ENCODE peak calls at places on chromosomes 4 and X, in four cellular contexts. Y is stimulated activated CD4-positive, alpha-beta T cell treated with anti-CD3 and anti-CD28 coated beads, Interleukin-12 subunit alpha, Interleukin-12 subunit beta, amount 100 ng/mL, for 24 hours; K is BJ; M is GM23248. S is an unnamed sample.

GRCh38 chrX:103685396-103685795 is 1.1 kb downstream of the MORF4L2 start:
- DNase-seq in Y (no peak), K (no peak), M (peak; percentile 56), S (no peak)

GRCh38 chr4:153773236-153773690 is 13.4 kb upstream of the RNF175 start:
- DNase-seq in Y (no peak), K (no peak), M (no peak), S (no peak)

GRCh38 chr4:69860007-69860406 is at the start of gene SULT1E1:
- DNase-seq in Y (no peak), K (no peak), M (no peak), S (no peak)

GRCh38 chr4:54998991-54999390 is 126.4 kb downstream of the KDR start:
- DNase-seq in Y (no peak), K (no peak), M (peak; percentile 56), S (no peak)

GRCh38 chr4:96126227-96126626 is 286.3 kb downstream of the PDHA2 start:
- DNase-seq in Y (no peak), K (no peak), M (no peak), S (no peak)

GRCh38 chr4:122313001-122313400 is 65.8 kb upstream of the ADAD1 start:
- DNase-seq in Y (no peak), K (no peak), M (peak; percentile 15), S (no peak)

GRCh38 chr4:176840166-176840565 is 47.4 kb upstream of the VEGFC start:
- DNase-seq in Y (no peak), K (no peak), M (peak; percentile 16), S (no peak)

GRCh38 chrX:54808605-54809483 is 1.3 kb downstream of the MAGED2 start:
- DNase-seq in Y (peak; percentile 80), K (peak; percentile 81), M (peak; percentile 95), S (peak; percentile 81)

GRCh38 chrX:23737413-23737812 is 5.7 kb downstream of the ACOT9 start:
- DNase-seq in Y (no peak), K (no peak), M (peak; percentile 52), S (no peak)

GRCh38 chr4:135917016-135917415 is 1615.3 kb downstream of the PCDH18 start:
- DNase-seq in Y (no peak), K (no peak), M (peak; percentile 0), S (no peak)

GRCh38 chr4:111450867-111451266 is 694.4 kb upstream of the FAM241A start:
- DNase-seq in Y (no peak), K (no peak), M (peak; percentile 15), S (no peak)

GRCh38 chr4:143586080-143586479 is 72.6 kb downstream of the SMARCA5 start:
- DNase-seq in Y (no peak), K (peak; percentile 39), M (peak; percentile 74), S (no peak)

GRCh38 chr4:186810613-186811150 is 87.0 kb upstream of the FAT1 start:
- DNase-seq in Y (no peak), K (no peak), M (no peak), S (no peak)

GRCh38 chr4:6153874-6154273 is 46.5 kb downstream of the JAKMIP1 start:
- DNase-seq in Y (no peak), K (no peak), M (no peak), S (no peak)

GRCh38 chr4:109803924-109804571 is 2.2 kb upstream of the CFI start:
- DNase-seq in Y (no peak), K (no peak), M (peak; percentile 65), S (no peak)

GRCh38 chr4:156654410-156654809 is 317.2 kb downstream of the PDGFC start:
- DNase-seq in Y (no peak), K (no peak), M (no peak), S (no peak)

GRCh38 chrX:2351321-2351720 is 149.5 kb downstream of the DHRSX start:
- DNase-seq in Y (no peak), K (peak; percentile 61), M (peak; percentile 84), S (no peak)

GRCh38 chr4:187103351-187103750 is 379.7 kb upstream of the FAT1 start:
- DNase-seq in Y (no peak), K (no peak), M (no peak), S (no peak)

GRCh38 chr4:158884280-158884679 is 115.5 kb downstream of the FNIP2 start:
- DNase-seq in Y (no peak), K (no peak), M (no peak), S (no peak)

GRCh38 chr4:138864961-138865720 is 150.4 kb upstream of the NOCT start:
- DNase-seq in Y (no peak), K (no peak), M (no peak), S (no peak)

GRCh38 chr4:173415885-173416658 is 17.2 kb upstream of the SCRG1 start:
- DNase-seq in Y (no peak), K (no peak), M (no peak), S (no peak)

GRCh38 chr4:184485279-184485678 is 10.9 kb upstream of the IRF2 start:
- DNase-seq in Y (no peak), K (no peak), M (no peak), S (no peak)

GRCh38 chr4:1198070-1198844 is 25.9 kb upstream of the SPON2 start:
- DNase-seq in Y (no peak), K (no peak), M (peak; percentile 34), S (no peak)

GRCh38 chr4:89136525-89136924 is 25.2 kb downstream of the TIGD2 start:
- DNase-seq in Y (no peak), K (peak; percentile 37), M (peak; percentile 61), S (no peak)

GRCh38 chr4:110982486-110982885 is 359.6 kb upstream of the PITX2 start:
- DNase-seq in Y (no peak), K (no peak), M (peak; percentile 34), S (no peak)

GRCh38 chr4:150962245-150962644 is 52.8 kb downstream of the LRBA start:
- DNase-seq in Y (no peak), K (no peak), M (peak; percentile 9), S (no peak)

GRCh38 chrX:111365770-111366325 is 46.1 kb downstream of the DCX start:
- DNase-seq in Y (no peak), K (no peak), M (no peak), S (no peak)

GRCh38 chr4:110175634-110176033 is 22.8 kb downstream of the ELOVL6 start:
- DNase-seq in Y (no peak), K (no peak), M (peak; percentile 54), S (no peak)

S was measured in activated CD4-positive, alpha-beta T cell treated with anti-CD3 and anti-CD28 coated beads, Interleukin-2, amount 50 U/mL, for 24 hours.